ENCODE peak calls at places on chromosome 19, in six cellular contexts. K, F, V, W, Z and I are unnamed samples.

GRCh38 chr19:17076539-17076919 is 952 bp downstream of the MYO9B start:
- DNase-seq in Z (peak), V (peak), K (no peak), F (no peak), W (no peak), I (no peak)

GRCh38 chr19:40533508-40533907 is 43.2 kb upstream of the SHKBP1 start:
- DNase-seq in Z (peak), V (no peak), W (no peak), F (no peak), K (no peak), I (no peak)

GRCh38 chr19:10420444-10421239 is at the start of gene PDE4A:
- DNase-seq in F (peak), Z (peak), W (no peak), V (peak), K (no peak), I (no peak)

GRCh38 chr19:39304701-39305571 is 8.7 kb downstream of the IFNL1 start:
- DNase-seq in W (no peak), F (no peak), Z (no peak), V (peak), K (no peak), I (no peak)

GRCh38 chr19:51366999-51367564 is 894 bp upstream of the ETFB start:
- DNase-seq in W (no peak), F (no peak), V (no peak), K (no peak), Z (peak), I (no peak)

GRCh38 chr19:1690570-1691307 is 38.3 kb upstream of the TCF3 start:
- DNase-seq in W (peak), Z (no peak), F (peak), V (peak), K (no peak), I (peak)

GRCh38 chr19:11475861-11476260 is 5.0 kb downstream of the ELAVL3 start:
- DNase-seq in K (no peak), F (no peak), W (no peak), Z (no peak), V (no peak), I (no peak)

GRCh38 chr19:3142292-3142670 is 6.4 kb downstream of the GNA15 start:
- DNase-seq in W (no peak), F (peak), Z (peak), K (peak), V (no peak), I (no peak)

GRCh38 chr19:16676101-16676798 is 15.3 kb downstream of the TMEM38A start:
- DNase-seq in F (no peak), W (no peak), K (no peak), Z (peak), V (no peak), I (no peak)

GRCh38 chr19:18119243-18120105 is 21.9 kb downstream of the MAST3 start:
- DNase-seq in V (no peak), K (no peak), F (no peak), W (no peak), Z (no peak), I (no peak)

GRCh38 chr19:51020988-51021651 is 1.6 kb upstream of the KLK10 start:
- DNase-seq in F (peak), Z (peak), V (peak), W (no peak), K (peak), I (peak)

GRCh38 chr19:32675720-32676185 is at the start of gene RGS9BP:
- DNase-seq in W (no peak), F (peak), V (peak), Z (peak), K (peak), I (peak)

GRCh38 chr19:10096615-10096963 is 5.9 kb downstream of the ANGPTL6 start:
- DNase-seq in V (no peak), W (no peak), Z (peak), F (no peak), K (no peak), I (no peak)

GRCh38 chr19:13079542-13079986 is 23.1 kb downstream of the LYL1 start:
- DNase-seq in Z (no peak), V (no peak), W (no peak), K (peak), F (no peak), I (no peak)

GRCh38 chr19:7705387-7706187 is 3.7 kb upstream of the FCER2 start:
- DNase-seq in F (no peak), V (no peak), Z (peak), K (no peak), W (no peak), I (no peak)

GRCh38 chr19:50431343-50432220 is 1.1 kb upstream of the MYBPC2 start:
- DNase-seq in V (peak), K (peak), Z (peak), F (peak), W (peak), I (peak)

GRCh38 chr19:54541712-54542111 is 31.9 kb upstream of the LILRA2 start:
- DNase-seq in V (no peak), W (no peak), F (no peak), Z (no peak), K (no peak), I (no peak)

GRCh38 chr19:45321848-45322247 is 827 bp downstream of the CKM start:
- DNase-seq in V (no peak), F (no peak), Z (no peak), W (no peak), K (no peak), I (no peak)

GRCh38 chr19:18840288-18841260 is 8.8 kb downstream of the UPF1 start:
- DNase-seq in V (no peak), F (no peak), K (no peak), W (no peak), Z (no peak), I (no peak)

GRCh38 chr19:3167533-3168272 is 10.9 kb upstream of the S1PR4 start:
- DNase-seq in V (no peak), Z (no peak), W (no peak), F (no peak), K (no peak), I (no peak)

GRCh38 chr19:29686285-29686805 is 21.1 kb downstream of the PLEKHF1 start:
- DNase-seq in F (no peak), Z (no peak), V (no peak), K (no peak), W (no peak), I (no peak)

GRCh38 chr19:29687897-29688728 is 22.9 kb downstream of the PLEKHF1 start:
- DNase-seq in Z (peak), F (peak), V (no peak), W (no peak), K (peak), I (no peak)

GRCh38 chr19:29690842-29691241 is 24.2 kb downstream of the C19orf12 start:
- DNase-seq in Z (peak), K (peak), W (no peak), F (peak), V (peak), I (no peak)

GRCh38 chr19:29685326-29685725 is 20.1 kb downstream of the PLEKHF1 start:
- DNase-seq in V (no peak), W (no peak), Z (no peak), F (no peak), K (no peak), I (no peak)

DNA sequence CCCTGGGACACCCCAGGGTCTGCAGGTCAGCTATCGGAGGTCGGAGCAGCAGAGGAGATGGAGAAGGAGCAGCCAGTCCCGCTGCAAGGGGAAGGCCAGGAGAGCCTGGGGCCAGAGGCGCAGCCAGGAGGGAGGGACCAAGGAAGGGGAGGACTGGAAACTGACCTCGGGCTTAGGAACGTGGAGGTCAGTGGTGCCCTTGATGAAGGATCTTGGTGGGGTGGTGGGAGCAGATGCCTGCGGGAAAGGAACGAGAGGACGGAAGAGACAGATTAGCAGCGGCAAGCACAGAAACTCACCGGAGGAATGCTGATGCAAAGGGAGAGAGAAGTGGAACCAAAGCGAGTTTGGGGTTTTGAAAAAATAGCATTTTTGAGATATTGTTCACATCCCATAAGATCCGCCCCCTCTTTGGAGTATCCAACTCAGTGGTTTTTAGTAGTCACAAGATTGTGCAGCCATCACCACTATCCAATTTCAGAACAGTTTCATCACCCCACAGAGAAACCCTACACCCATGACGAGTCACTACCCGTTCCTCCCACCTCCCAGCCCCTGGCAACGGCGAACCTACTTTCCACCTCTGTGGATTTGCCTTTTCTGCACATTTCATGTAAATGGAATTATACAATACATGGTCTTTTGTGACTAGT is 22.1 kb downstream of the PLEKHF1 start:
- DNase-seq in Z (peak), K (peak), F (peak), W (no peak), V (no peak), I (no peak)
- H3K4me3 ChIP-seq in Z (no peak), K (peak), F (no peak), W (no peak), V (no peak), I (no peak)

GRCh38 chr19:4504297-4504701 is 14.0 kb downstream of the PLIN4 start:
- DNase-seq in K (no peak), V (no peak), F (no peak), W (no peak), Z (no peak), I (no peak)
- H3K27ac ChIP-seq in K (no peak), V (no peak), F (no peak), W (no peak), Z (no peak), I (no peak)

GRCh38 chr19:47991191-47991808 is 670 bp downstream of the BSPH1 start:
- DNase-seq in K (no peak), F (no peak), W (no peak), V (no peak), Z (no peak), I (no peak)
- H4K8ac ChIP-seq in K (no peak), F (no peak), W (no peak), V (no peak), Z (no peak), I (no peak)

DNA sequence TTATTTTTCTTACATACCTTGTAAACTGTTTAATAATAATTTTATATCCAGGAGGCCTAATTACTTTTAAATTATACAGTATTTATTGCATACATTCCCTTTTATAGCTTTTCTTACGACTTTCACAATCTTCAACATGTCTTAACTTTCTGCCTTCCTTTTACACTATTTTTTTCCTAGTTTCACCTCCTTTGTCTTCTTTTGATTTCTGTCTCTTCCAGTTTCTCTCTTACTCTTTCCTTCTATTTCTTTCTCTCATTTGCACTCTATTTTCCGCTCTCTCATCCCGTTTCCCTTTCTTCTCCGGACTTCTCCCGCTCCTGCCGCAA is 11.5 kb downstream of the ZNF552 start:
- DNase-seq in K (no peak), Z (no peak), F (no peak), W (no peak), V (no peak), I (no peak)
- H3K4me3 ChIP-seq in K (peak), Z (no peak), F (peak), W (peak), V (no peak), I (peak)

DNA sequence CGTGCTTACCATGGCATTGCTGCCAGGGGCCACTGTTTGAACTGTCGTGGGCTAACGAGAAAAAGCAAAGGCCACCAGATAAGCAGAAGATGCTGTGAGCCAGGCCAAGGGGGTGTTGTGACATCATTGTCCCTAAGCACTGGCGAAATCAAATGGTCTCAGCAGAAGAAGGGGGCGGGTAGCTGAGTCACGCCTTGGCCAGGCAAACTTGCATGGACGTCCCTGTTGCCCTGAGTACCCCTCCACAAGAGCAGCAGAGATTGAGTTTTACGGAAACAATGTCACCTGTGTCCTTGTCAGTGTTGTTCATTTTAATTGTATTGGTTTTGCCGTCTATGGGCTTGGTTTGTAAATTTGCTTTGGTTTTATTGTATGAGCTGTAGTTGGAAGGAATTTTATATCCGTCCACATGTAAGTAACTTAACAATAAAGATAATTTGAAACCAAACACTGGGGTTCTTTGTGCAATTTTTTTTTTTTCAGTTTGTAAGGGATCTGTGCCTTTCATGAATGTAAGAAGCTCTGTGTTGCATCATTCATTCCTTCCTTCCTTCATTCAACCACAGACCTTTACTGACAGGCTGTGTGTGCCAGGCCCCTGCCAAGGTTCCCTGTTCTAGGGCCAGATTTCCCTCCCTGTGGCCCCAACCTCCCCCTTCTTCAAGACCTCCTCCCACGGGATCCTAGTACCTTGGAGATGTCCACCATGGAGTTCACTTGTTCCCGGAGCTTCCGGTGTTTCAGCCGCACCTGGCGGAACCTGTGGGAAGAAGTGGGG is 12.3 kb downstream of the KCNN4 start:
- DNase-seq in V (no peak), Z (peak), K (no peak), F (no peak), W (no peak), I (no peak)
- H3K27ac ChIP-seq in V (no peak), Z (no peak), K (no peak), F (no peak), W (no peak), I (no peak)